ENCODE peak calls at places on chromosomes 16 and 17, in seven cellular contexts. R is GM12878, L is breast epithelium, W is spleen, N is mammary epithelial cell, J is cardiac muscle cell, U is tibial nerve. F is an unnamed sample. For H3K9me3, the result is how much of the 10 kb centered on the place peaks cover.

GRCh38 chr16:70635356-70636016 is 10.9 kb upstream of the IL34 start:
- DNase-seq in R (no peak), L (no peak), W (no peak), N (peak), J (peak), U (peak), F (no peak)

GRCh38 chr16:7344806-7345416 is 12.3 kb downstream of the RBFOX1 start:
- DNase-seq in R (no peak), L (no peak), W (no peak), N (no peak), J (no peak), U (no peak), F (no peak)

GRCh38 chr17:21039839-21040575 is 2.8 kb downstream of the USP22 start:
- DNase-seq in R (no peak), L (no peak), W (no peak), N (peak), J (peak), U (no peak), F (no peak)

GRCh38 chr16:22665803-22666202 is 148.2 kb upstream of the HS3ST2 start:
- DNase-seq in R (no peak), L (no peak), W (no peak), N (no peak), J (no peak), U (no peak), F (no peak)

GRCh38 chr17:3647769-3648540 is 11.4 kb downstream of the CTNS start:
- DNase-seq in R (no peak), L (no peak), W (no peak), N (peak), J (peak), U (peak), F (peak)

GRCh38 chr17:50541916-50542688 is 4.9 kb upstream of the SPATA20 start:
- DNase-seq in R (no peak), L (peak), W (peak), N (peak), J (peak), U (peak), F (peak)

GRCh38 chr17:41635121-41636097 is 11.0 kb upstream of the KRT17 start:
- DNase-seq in R (no peak), L (no peak), W (no peak), N (no peak), J (peak), U (peak), F (no peak)

GRCh38 chr16:12771341-12771798 is 32.3 kb downstream of the CPPED1 start:
- DNase-seq in R (no peak), L (no peak), W (no peak), N (peak), J (peak), U (no peak), F (no peak)

GRCh38 chr17:16940116-16940881 is 31.6 kb downstream of the TNFRSF13B start:
- DNase-seq in R (no peak), L (peak), W (peak), N (no peak), J (no peak), U (no peak), F (peak)

GRCh38 chr16:87392823-87393679 is 915 bp downstream of the MAP1LC3B start:
- DNase-seq in R (no peak), L (peak), W (peak), N (peak), J (peak), U (no peak), F (peak)

GRCh38 chr16:82900611-82901010 is 273.8 kb downstream of the CDH13 start:
- DNase-seq in R (no peak), L (no peak), W (no peak), N (no peak), J (no peak), U (no peak), F (no peak)

GRCh38 chr16:187330-187729 is 7.1 kb downstream of the HBQ1 start:
- DNase-seq in R (no peak), L (no peak), W (no peak), N (no peak), J (no peak), U (no peak), F (no peak)

GRCh38 chr16:84567446-84567962 is 50.4 kb downstream of the COTL1 start:
- DNase-seq in R (no peak), L (no peak), W (no peak), N (no peak), J (no peak), U (no peak), F (no peak)
- TF ChIP-seq CTCF in R (no peak), L (no peak), W (no peak), N (no peak), J (no peak), U (no peak), F (no peak)

GRCh38 chr16:35386619-35387018 is 1927.2 kb downstream of the TP53TG3F start:
- DNase-seq in R (no peak), L (no peak), W (no peak), N (no peak), J (no peak), U (no peak), F (no peak)
- H3K9me3 ChIP-seq in R (under half), L (under half), W (under half), N (under half), J (under half), U (under half), F (under half)

GRCh38 chr17:31549121-31549524 is 157.6 kb downstream of the RAB11FIP4 start:
- DNase-seq in R (no peak), L (no peak), W (no peak), N (no peak), J (no peak), U (no peak), F (no peak)

GRCh38 chr17:31549525-31550388 is 158.3 kb downstream of the RAB11FIP4 start:
- DNase-seq in R (peak), L (peak), W (peak), N (peak), J (peak), U (peak), F (peak)

GRCh38 chr17:31550389-31551056 is 159.0 kb downstream of the RAB11FIP4 start:
- DNase-seq in R (no peak), L (no peak), W (no peak), N (no peak), J (peak), U (no peak), F (no peak)

GRCh38 chr17:31546650-31547049 is 155.2 kb downstream of the RAB11FIP4 start:
- DNase-seq in R (no peak), L (no peak), W (no peak), N (no peak), J (no peak), U (no peak), F (no peak)

DNA sequence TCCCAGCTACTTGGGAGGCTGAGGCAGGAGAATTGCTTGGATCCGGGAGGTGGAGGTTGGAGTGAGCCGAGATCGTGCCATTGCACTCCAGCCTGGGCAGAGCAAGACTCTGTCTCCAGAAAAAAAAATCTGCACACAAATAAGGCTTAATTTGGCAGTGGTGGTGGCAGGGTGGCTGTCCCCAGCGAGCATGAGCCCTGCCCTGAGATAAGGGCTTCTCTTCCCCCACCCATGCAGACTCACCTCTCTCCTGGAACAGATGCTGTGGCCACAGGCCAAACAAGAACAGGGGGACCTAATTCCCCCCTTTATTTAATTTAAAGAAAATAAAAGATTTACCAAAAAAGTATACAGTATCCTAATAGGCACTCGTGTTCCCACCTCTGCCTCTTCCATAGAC is 157.2 kb downstream of the RAB11FIP4 start:
- DNase-seq in R (no peak), L (no peak), W (peak), N (no peak), J (no peak), U (no peak), F (no peak)
- TF ChIP-seq CTCF in R (no peak), L (no peak), W (no peak), N (no peak), J (no peak), U (no peak), F (no peak)

DNA sequence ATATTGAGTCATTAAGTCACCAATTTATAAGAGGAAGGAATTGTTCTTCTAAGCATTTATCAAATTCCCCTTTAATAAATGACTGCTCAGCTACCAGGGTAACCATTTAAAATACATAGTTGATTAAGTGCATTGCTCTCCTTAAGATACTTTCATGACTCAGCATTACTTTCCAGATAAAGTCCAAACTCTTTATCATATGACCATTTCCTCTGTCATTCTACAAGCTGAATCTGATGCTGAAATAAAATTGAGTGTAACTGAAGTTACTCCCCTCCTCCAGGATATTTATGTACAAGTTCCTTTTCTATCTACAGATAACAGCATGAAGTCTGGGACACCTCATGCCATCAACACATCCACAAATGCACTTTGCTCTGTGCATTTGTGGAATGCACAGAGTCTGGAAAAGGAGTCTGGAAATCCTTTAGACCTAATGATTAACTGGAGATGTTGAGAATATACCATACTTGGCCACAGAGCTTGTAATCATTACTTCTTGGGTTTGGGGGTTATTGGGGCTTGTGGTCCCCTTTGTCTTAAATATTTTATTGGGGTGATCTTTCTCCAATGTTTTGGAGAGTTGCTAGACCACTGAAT is 60.5 kb downstream of the ACSM2B start:
- DNase-seq in R (no peak), L (no peak), W (no peak), N (no peak), J (peak), U (no peak), F (no peak)
- H3K9me3 ChIP-seq in R (under half), L (under half), W (under half), N (under half), J (under half), U (under half), F (under half)

DNA sequence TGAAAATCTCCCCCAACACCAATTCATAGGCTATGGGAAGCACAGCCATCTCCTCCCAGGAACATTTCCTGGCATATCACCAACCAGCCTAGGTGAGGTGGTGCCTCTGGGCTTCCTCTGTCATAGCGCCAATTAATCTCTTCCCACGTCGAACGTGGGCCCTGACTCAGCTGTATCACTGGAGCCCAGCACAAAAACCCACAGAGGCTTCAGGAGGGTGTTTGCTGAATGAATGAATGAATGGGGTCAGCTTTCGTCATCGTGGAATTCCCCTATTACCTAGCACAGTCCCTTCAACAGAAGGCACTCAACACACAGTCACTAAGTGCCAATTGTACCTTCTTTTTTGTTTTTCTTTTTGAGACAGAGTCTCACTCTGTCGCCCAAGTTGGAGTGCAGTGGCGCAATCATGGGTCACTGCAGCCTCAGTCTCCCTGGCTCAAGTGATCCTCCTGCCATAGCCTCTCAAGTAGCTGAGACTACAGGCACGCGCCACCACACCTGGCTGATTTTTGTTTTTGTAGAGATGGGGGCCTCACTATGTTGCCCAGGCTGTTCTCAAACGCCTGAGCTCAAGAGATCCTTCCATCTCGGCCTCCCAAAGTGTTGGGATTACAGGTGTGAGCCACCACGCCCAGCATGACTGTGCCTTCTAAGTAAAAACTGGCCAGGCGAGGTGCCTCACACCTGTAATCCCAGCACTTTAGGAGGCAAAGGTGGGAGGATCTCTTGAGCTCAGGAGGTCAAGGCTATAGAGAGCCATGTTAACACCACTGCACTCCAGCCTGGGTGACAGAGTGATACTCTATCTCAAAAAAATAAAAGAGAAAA is 4.1 kb downstream of the ZNF688 start:
- DNase-seq in R (no peak), L (no peak), W (no peak), N (peak), J (no peak), U (no peak), F (no peak)
- TF ChIP-seq CTCF in R (no peak), L (no peak), W (no peak), N (no peak), J (no peak), U (no peak), F (no peak)

GRCh38 chr16:61530697-61531096 is 505.5 kb downstream of the CDH8 start:
- DNase-seq in R (no peak), L (no peak), W (no peak), N (no peak), J (no peak), U (no peak), F (no peak)
- H3K9me3 ChIP-seq in R (under half), L (under half), W (under half), N (under half), J (under half), U (under half), F (under half)

DNA sequence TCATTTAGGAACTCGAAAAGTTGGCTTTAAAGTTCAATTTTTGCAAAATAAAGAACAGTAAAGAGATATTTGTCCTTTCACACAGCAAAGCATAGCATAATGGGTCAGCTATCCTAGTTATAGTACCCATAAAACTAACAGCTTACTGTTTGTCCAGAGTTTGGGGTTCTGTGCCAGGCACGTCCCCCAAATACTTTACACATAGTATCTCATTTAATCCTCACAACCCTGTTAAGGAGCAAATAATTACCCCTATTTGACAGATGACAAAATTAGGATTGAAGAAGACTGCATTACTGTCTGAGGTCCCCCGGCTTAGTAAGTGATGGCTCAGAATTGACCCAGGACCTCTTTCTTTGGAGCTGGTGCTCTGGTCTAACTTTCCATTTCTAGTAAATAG is 52.6 kb downstream of the MYO1D start:
- DNase-seq in R (no peak), L (no peak), W (no peak), N (no peak), J (no peak), U (no peak), F (no peak)
- TF ChIP-seq CTCF in R (no peak), L (no peak), W (no peak), N (no peak), J (no peak), U (no peak), F (no peak)

GRCh38 chr17:58236394-58236793 is 2.0 kb upstream of the LPO start:
- DNase-seq in R (no peak), L (no peak), W (no peak), N (no peak), J (no peak), U (no peak), F (no peak)
- H3K9me3 ChIP-seq in R (under half), L (under half), W (under half), N (under half), J (under half), U (under half), F (under half)

F was measured in Caco-2.